ENCODE peak calls at places on chromosomes 3 and 15, in six cellular contexts. C, E, M, G, B and W are unnamed samples.

GRCh38 chr3:125062904-125063618 is 7.3 kb upstream of the HEG1 start:
- DNase-seq in G (no peak), B (peak), M (no peak), E (no peak), C (peak), W (peak)

GRCh38 chr15:45162771-45163507 is 24.8 kb downstream of the SHF start:
- DNase-seq in C (peak), E (peak), B (peak), G (peak), M (peak), W (peak)

GRCh38 chr3:11845661-11846060 is 1.0 kb downstream of the TAMM41 start:
- DNase-seq in B (no peak), M (no peak), C (no peak), E (peak), G (no peak), W (no peak)

GRCh38 chr15:85741021-85741421 is 53.7 kb downstream of the KLHL25 start:
- DNase-seq in C (no peak), G (no peak), M (peak), E (no peak), B (no peak), W (no peak)

GRCh38 chr3:84096188-84096587 is 862.6 kb upstream of the CADM2 start:
- DNase-seq in E (no peak), B (no peak), G (no peak), M (no peak), C (no peak), W (no peak)

GRCh38 chr15:36053746-36054145 is 507.8 kb upstream of the DPH6 start:
- DNase-seq in B (no peak), M (no peak), C (peak), E (no peak), G (no peak), W (no peak)

GRCh38 chr3:187639912-187640822 is 30.0 kb downstream of the SST start:
- DNase-seq in B (no peak), E (no peak), G (no peak), M (no peak), C (no peak), W (no peak)

GRCh38 chr15:77547801-77548607 is 84.7 kb downstream of the LINGO1 start:
- DNase-seq in M (no peak), E (no peak), C (no peak), B (no peak), G (no peak), W (no peak)

GRCh38 chr3:126450219-126450618 is 25.5 kb downstream of the ZXDC start:
- DNase-seq in M (no peak), C (no peak), E (no peak), G (no peak), B (no peak), W (no peak)

GRCh38 chr3:128051459-128051836 is 789 bp upstream of the SEC61A1 start:
- DNase-seq in C (no peak), M (peak), B (no peak), G (no peak), E (no peak), W (no peak)

GRCh38 chr15:80455051-80455648 is 51.0 kb downstream of the ARNT2 start:
- DNase-seq in E (no peak), C (peak), G (no peak), B (no peak), M (no peak), W (no peak)

GRCh38 chr3:172592898-172593669 is 69.9 kb upstream of the TNFSF10 start:
- DNase-seq in E (no peak), M (no peak), C (no peak), G (no peak), B (no peak), W (no peak)
- TF ChIP-seq RFX5 in E (no peak), M (no peak), C (no peak), G (no peak), B (no peak), W (no peak)

GRCh38 chr15:87032291-87032690 is 952.6 kb downstream of the AGBL1 start:
- DNase-seq in G (no peak), E (no peak), C (no peak), M (no peak), B (no peak), W (no peak)
- TF ChIP-seq RFX5 in G (no peak), E (no peak), C (no peak), M (no peak), B (no peak), W (no peak)

DNA sequence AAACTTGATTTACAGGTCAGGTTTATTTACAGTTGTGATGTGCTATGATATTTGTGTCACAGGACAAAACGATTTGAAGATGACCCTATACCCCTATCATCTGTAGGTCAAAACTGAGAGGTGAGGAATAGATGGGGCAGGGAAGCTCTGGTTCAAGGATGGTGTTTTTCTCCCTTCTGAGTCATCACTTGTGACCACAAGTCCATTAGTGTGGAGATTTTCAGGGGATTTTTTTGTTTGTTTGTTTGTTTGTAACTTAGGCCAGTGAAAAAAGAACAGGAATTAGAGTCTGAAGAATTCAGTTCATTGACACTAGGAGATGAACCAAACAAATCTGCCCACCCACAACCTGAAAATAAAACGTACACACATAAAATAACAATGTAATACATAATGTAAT is 62.7 kb upstream of the FAM98B start:
- DNase-seq in B (no peak), M (no peak), E (no peak), G (no peak), C (peak), W (no peak)
- TF ChIP-seq RFX5 in B (no peak), M (no peak), E (no peak), G (no peak), C (no peak), W (no peak)

DNA sequence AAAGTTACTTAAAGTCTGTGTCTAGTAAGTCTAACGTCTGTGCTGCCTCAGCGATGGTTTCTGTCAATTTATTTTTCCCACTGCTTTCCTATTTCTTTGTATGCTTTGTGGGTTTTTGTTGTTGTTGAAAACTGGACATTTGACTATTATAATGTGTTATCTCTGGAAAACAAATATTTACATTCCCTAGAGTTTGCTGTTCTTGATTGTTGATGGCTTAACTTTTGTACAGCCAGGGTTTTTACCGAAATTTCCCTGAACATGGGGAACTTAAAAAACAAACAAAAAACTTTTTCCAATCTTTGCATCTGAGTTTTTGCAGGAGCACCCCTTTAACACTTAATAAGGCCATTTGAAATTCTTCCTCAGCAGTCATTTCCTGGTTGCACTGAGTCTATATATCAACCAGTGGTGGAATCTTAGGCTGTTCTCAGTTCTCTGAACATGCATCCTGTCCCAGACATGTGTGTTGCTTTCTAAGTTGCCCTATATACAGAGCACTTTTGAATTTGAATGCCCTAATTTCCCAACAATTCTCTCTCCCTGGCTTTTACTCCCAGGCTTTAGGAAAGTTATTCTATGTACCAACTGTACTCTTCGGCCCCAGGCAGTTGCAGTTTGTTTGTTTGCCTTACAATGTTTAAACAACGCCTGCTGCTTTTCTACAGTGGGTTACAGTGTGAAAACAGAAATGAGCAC is 11.8 kb upstream of the PIAS1 start:
- DNase-seq in E (no peak), C (no peak), B (peak), G (no peak), M (no peak), W (peak)
- TF ChIP-seq RFX5 in E (no peak), C (no peak), B (no peak), G (no peak), M (no peak), W (no peak)

DNA sequence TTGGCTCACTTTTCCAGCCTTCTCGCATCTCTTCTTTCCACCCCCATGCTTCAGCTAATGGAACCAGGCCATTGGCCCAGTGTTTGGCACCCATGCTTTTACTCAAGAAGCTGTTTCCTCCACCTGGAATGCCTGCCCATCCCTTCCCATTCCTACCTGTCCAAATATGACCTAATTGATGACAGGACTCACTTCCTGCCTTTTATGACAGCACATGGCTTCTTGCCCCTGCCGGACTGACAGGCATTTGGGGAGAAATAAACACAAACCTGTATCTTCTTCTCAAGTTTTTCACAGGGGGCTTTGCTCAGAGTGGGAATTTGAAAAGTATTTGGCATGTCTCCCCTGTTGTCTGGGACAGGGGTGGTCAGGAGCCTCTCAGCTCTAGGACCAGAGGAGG is 120.1 kb downstream of the ABHD5 start:
- DNase-seq in C (no peak), G (no peak), E (no peak), B (no peak), M (no peak), W (no peak)
- TF ChIP-seq RFX5 in C (no peak), G (no peak), E (no peak), B (no peak), M (no peak), W (no peak)

GRCh38 chr3:181955566-181955965 is 243.8 kb downstream of the SOX2 start:
- DNase-seq in E (no peak), G (no peak), B (no peak), C (no peak), M (no peak), W (no peak)
- TF ChIP-seq RFX5 in E (no peak), G (no peak), B (no peak), C (no peak), M (no peak), W (no peak)

GRCh38 chr3:81910244-81910852 is 148.9 kb upstream of the GBE1 start:
- DNase-seq in M (peak), E (peak), B (peak), C (peak), G (peak), W (peak)
- TF ChIP-seq RFX5 in M (no peak), E (no peak), B (no peak), C (no peak), G (no peak), W (no peak)

GRCh38 chr3:24640330-24640877 is 145.8 kb upstream of the THRB start:
- DNase-seq in G (no peak), C (no peak), M (peak), B (peak), E (peak), W (peak)
- TF ChIP-seq RFX5 in G (no peak), C (no peak), M (no peak), B (no peak), E (no peak), W (no peak)

DNA sequence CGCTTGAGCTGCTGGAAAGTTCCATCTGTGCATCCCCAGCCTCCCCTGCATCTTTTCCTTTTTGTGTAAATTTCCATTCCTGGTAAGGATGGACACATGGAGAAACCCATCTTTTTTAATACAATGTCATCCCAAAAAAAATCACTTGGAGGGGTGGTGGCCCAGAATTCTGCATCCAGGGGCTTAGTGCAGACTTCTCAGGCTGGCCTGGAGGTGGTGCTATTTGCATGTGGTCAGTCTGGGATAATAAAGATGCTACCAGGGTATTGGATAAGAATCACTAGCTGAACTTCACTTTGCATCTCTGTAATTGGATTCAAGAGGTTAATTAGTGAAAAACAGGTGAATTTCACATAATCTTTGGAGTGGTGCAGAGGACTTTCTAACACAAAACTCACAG is 1.8 kb upstream of the ZSCAN2 start:
- DNase-seq in B (peak), E (peak), M (peak), C (peak), G (no peak), W (peak)
- TF ChIP-seq RFX5 in B (no peak), E (no peak), M (no peak), C (no peak), G (no peak), W (no peak)